ENCODE peak calls at places on chromosomes 2 and 18, in seven cellular contexts. One of them, this sample, is unnamed.
A peak's percentile ranks its signal among the peaks of the same experiment; 100 is the strongest.

GRCh38 chr18:55115606-55116005 is 156.3 kb upstream of the CCDC68 start:
- DNase-seq in pancreas: no peak
- DNase-seq in GM23338: no peak
- DNase-seq in fibroblast of the aortic adventitia: no peak
- DNase-seq in choroid plexus epithelial cell: no peak
- DNase-seq in small intestine: no peak
- DNase-seq in dorsolateral prefrontal cortex: no peak
- DNase-seq in this sample: no peak

GRCh38 chr2:66481100-66481549 is 46.2 kb downstream of the MEIS1 start:
- DNase-seq in pancreas: no peak
- DNase-seq in GM23338: peak; percentile 78
- DNase-seq in fibroblast of the aortic adventitia: peak; percentile 86
- DNase-seq in choroid plexus epithelial cell: peak; percentile 43
- DNase-seq in small intestine: peak; percentile 52
- DNase-seq in dorsolateral prefrontal cortex: no peak
- DNase-seq in this sample: peak; percentile 78

GRCh38 chr18:49613741-49614151 is 51.9 kb downstream of the LIPG start:
- DNase-seq in pancreas: peak; percentile 40
- DNase-seq in GM23338: no peak
- DNase-seq in fibroblast of the aortic adventitia: no peak
- DNase-seq in choroid plexus epithelial cell: no peak
- DNase-seq in small intestine: peak; percentile 98
- DNase-seq in dorsolateral prefrontal cortex: no peak
- DNase-seq in this sample: no peak

GRCh38 chr2:101341901-101342624 is 33.6 kb upstream of the RNF149 start:
- DNase-seq in pancreas: peak; percentile 74
- DNase-seq in GM23338: peak; percentile 95
- DNase-seq in fibroblast of the aortic adventitia: peak; percentile 82
- DNase-seq in choroid plexus epithelial cell: peak; percentile 81
- DNase-seq in small intestine: peak; percentile 76
- DNase-seq in dorsolateral prefrontal cortex: peak; percentile 83
- DNase-seq in this sample: peak; percentile 71

GRCh38 chr2:61426267-61426897 is 44.5 kb downstream of the USP34 start:
- DNase-seq in pancreas: peak; percentile 50
- DNase-seq in GM23338: peak; percentile 89
- DNase-seq in fibroblast of the aortic adventitia: no peak
- DNase-seq in choroid plexus epithelial cell: peak; percentile 53
- DNase-seq in small intestine: peak; percentile 76
- DNase-seq in dorsolateral prefrontal cortex: no peak
- DNase-seq in this sample: no peak

GRCh38 chr2:190744041-190744440 is 95.2 kb downstream of the NAB1 start:
- DNase-seq in pancreas: no peak
- DNase-seq in GM23338: no peak
- DNase-seq in fibroblast of the aortic adventitia: no peak
- DNase-seq in choroid plexus epithelial cell: no peak
- DNase-seq in small intestine: peak; percentile 10
- DNase-seq in dorsolateral prefrontal cortex: peak; percentile 17
- DNase-seq in this sample: no peak

GRCh38 chr18:49854681-49855080 is 41.3 kb upstream of the ACAA2 start:
- DNase-seq in pancreas: no peak
- DNase-seq in GM23338: no peak
- DNase-seq in fibroblast of the aortic adventitia: no peak
- DNase-seq in choroid plexus epithelial cell: no peak
- DNase-seq in small intestine: no peak
- DNase-seq in dorsolateral prefrontal cortex: no peak
- DNase-seq in this sample: no peak

GRCh38 chr2:36659872-36660312 is 36.6 kb upstream of the VIT start:
- DNase-seq in pancreas: no peak
- DNase-seq in GM23338: no peak
- DNase-seq in fibroblast of the aortic adventitia: no peak
- DNase-seq in choroid plexus epithelial cell: no peak
- DNase-seq in small intestine: no peak
- DNase-seq in dorsolateral prefrontal cortex: no peak
- DNase-seq in this sample: no peak

GRCh38 chr18:66495844-66496243 is 108.0 kb downstream of the CDH19 start:
- DNase-seq in pancreas: no peak
- DNase-seq in GM23338: peak; percentile 90
- DNase-seq in fibroblast of the aortic adventitia: no peak
- DNase-seq in choroid plexus epithelial cell: peak; percentile 51
- DNase-seq in small intestine: peak; percentile 31
- DNase-seq in dorsolateral prefrontal cortex: peak; percentile 79
- DNase-seq in this sample: peak; percentile 2

GRCh38 chr18:48637081-48637990 is 98.5 kb downstream of the CTIF start:
- DNase-seq in pancreas: no peak
- DNase-seq in GM23338: no peak
- DNase-seq in fibroblast of the aortic adventitia: no peak
- DNase-seq in choroid plexus epithelial cell: no peak
- DNase-seq in small intestine: no peak
- DNase-seq in dorsolateral prefrontal cortex: no peak
- DNase-seq in this sample: no peak

GRCh38 chr2:197182668-197183067 is 127.9 kb downstream of the ANKRD44 start:
- DNase-seq in pancreas: no peak
- DNase-seq in GM23338: no peak
- DNase-seq in fibroblast of the aortic adventitia: no peak
- DNase-seq in choroid plexus epithelial cell: no peak
- DNase-seq in small intestine: no peak
- DNase-seq in dorsolateral prefrontal cortex: no peak
- DNase-seq in this sample: no peak

GRCh38 chr18:29849145-29849544 is 1193.4 kb downstream of the DSC3 start:
- DNase-seq in pancreas: no peak
- DNase-seq in GM23338: no peak
- DNase-seq in fibroblast of the aortic adventitia: peak; percentile 4
- DNase-seq in choroid plexus epithelial cell: no peak
- DNase-seq in small intestine: no peak
- DNase-seq in dorsolateral prefrontal cortex: no peak
- DNase-seq in this sample: no peak

GRCh38 chr2:240411261-240412160 is 24.0 kb upstream of the GPC1 start:
- DNase-seq in pancreas: peak; percentile 16
- DNase-seq in GM23338: no peak
- DNase-seq in fibroblast of the aortic adventitia: no peak
- DNase-seq in choroid plexus epithelial cell: no peak
- DNase-seq in small intestine: no peak
- DNase-seq in dorsolateral prefrontal cortex: no peak
- DNase-seq in this sample: no peak

GRCh38 chr18:58176915-58177717 is 133.1 kb downstream of the NEDD4L start:
- DNase-seq in pancreas: no peak
- DNase-seq in GM23338: no peak
- DNase-seq in fibroblast of the aortic adventitia: peak; percentile 94
- DNase-seq in choroid plexus epithelial cell: peak; percentile 95
- DNase-seq in small intestine: peak; percentile 62
- DNase-seq in dorsolateral prefrontal cortex: no peak
- DNase-seq in this sample: peak; percentile 85

GRCh38 chr2:217905395-217905794 is 97.4 kb downstream of the TNS1 start:
- DNase-seq in pancreas: peak; percentile 34
- DNase-seq in GM23338: no peak
- DNase-seq in fibroblast of the aortic adventitia: no peak
- DNase-seq in choroid plexus epithelial cell: no peak
- DNase-seq in small intestine: no peak
- DNase-seq in dorsolateral prefrontal cortex: peak; percentile 60
- DNase-seq in this sample: no peak

GRCh38 chr2:187499941-187500532 is 52.0 kb upstream of the CALCRL start:
- DNase-seq in pancreas: peak; percentile 31
- DNase-seq in GM23338: peak; percentile 78
- DNase-seq in fibroblast of the aortic adventitia: peak; percentile 79
- DNase-seq in choroid plexus epithelial cell: peak; percentile 79
- DNase-seq in small intestine: peak; percentile 67
- DNase-seq in dorsolateral prefrontal cortex: peak; percentile 75
- DNase-seq in this sample: peak; percentile 70

GRCh38 chr2:211405036-211405435 is 848.6 kb downstream of the CPS1 start:
- DNase-seq in pancreas: no peak
- DNase-seq in GM23338: no peak
- DNase-seq in fibroblast of the aortic adventitia: no peak
- DNase-seq in choroid plexus epithelial cell: no peak
- DNase-seq in small intestine: no peak
- DNase-seq in dorsolateral prefrontal cortex: no peak
- DNase-seq in this sample: no peak

GRCh38 chr2:150165479-150165878 is 322.0 kb downstream of the RND3 start:
- DNase-seq in pancreas: no peak
- DNase-seq in GM23338: no peak
- DNase-seq in fibroblast of the aortic adventitia: peak; percentile 46
- DNase-seq in choroid plexus epithelial cell: no peak
- DNase-seq in small intestine: no peak
- DNase-seq in dorsolateral prefrontal cortex: no peak
- DNase-seq in this sample: no peak

GRCh38 chr2:230814616-230815015 is 50.1 kb upstream of the ITM2C start:
- DNase-seq in pancreas: no peak
- DNase-seq in GM23338: peak; percentile 35
- DNase-seq in fibroblast of the aortic adventitia: peak; percentile 26
- DNase-seq in choroid plexus epithelial cell: peak; percentile 71
- DNase-seq in small intestine: no peak
- DNase-seq in dorsolateral prefrontal cortex: no peak
- DNase-seq in this sample: peak; percentile 59

GRCh38 chr2:96205888-96206287 is 2.7 kb downstream of the STARD7 start:
- DNase-seq in pancreas: no peak
- DNase-seq in GM23338: no peak
- DNase-seq in fibroblast of the aortic adventitia: peak; percentile 82
- DNase-seq in choroid plexus epithelial cell: peak; percentile 38
- DNase-seq in small intestine: peak; percentile 61
- DNase-seq in dorsolateral prefrontal cortex: no peak
- DNase-seq in this sample: peak; percentile 40

GRCh38 chr2:160199053-160199452 is 1.0 kb downstream of the ITGB6 start:
- DNase-seq in pancreas: no peak
- DNase-seq in GM23338: no peak
- DNase-seq in fibroblast of the aortic adventitia: no peak
- DNase-seq in choroid plexus epithelial cell: no peak
- DNase-seq in small intestine: no peak
- DNase-seq in dorsolateral prefrontal cortex: no peak
- DNase-seq in this sample: no peak

GRCh38 chr2:27127883-27128670 is 4.5 kb downstream of the ABHD1 start:
- DNase-seq in pancreas: no peak
- DNase-seq in GM23338: no peak
- DNase-seq in fibroblast of the aortic adventitia: no peak
- DNase-seq in choroid plexus epithelial cell: no peak
- DNase-seq in small intestine: no peak
- DNase-seq in dorsolateral prefrontal cortex: no peak
- DNase-seq in this sample: no peak

GRCh38 chr18:8912348-8913057 is 190.0 kb upstream of the NDUFV2 start:
- DNase-seq in pancreas: no peak
- DNase-seq in GM23338: peak; percentile 51
- DNase-seq in fibroblast of the aortic adventitia: no peak
- DNase-seq in choroid plexus epithelial cell: no peak
- DNase-seq in small intestine: peak; percentile 14
- DNase-seq in dorsolateral prefrontal cortex: no peak
- DNase-seq in this sample: no peak

GRCh38 chr18:45464619-45465018 is 150.7 kb upstream of the SLC14A2 start:
- DNase-seq in pancreas: peak; percentile 24
- DNase-seq in GM23338: no peak
- DNase-seq in fibroblast of the aortic adventitia: no peak
- DNase-seq in choroid plexus epithelial cell: no peak
- DNase-seq in small intestine: no peak
- DNase-seq in dorsolateral prefrontal cortex: no peak
- DNase-seq in this sample: no peak

GRCh38 chr18:45463433-45463832 is 151.8 kb upstream of the SLC14A2 start:
- DNase-seq in pancreas: no peak
- DNase-seq in GM23338: no peak
- DNase-seq in fibroblast of the aortic adventitia: no peak
- DNase-seq in choroid plexus epithelial cell: no peak
- DNase-seq in small intestine: no peak
- DNase-seq in dorsolateral prefrontal cortex: no peak
- DNase-seq in this sample: no peak

DNA sequence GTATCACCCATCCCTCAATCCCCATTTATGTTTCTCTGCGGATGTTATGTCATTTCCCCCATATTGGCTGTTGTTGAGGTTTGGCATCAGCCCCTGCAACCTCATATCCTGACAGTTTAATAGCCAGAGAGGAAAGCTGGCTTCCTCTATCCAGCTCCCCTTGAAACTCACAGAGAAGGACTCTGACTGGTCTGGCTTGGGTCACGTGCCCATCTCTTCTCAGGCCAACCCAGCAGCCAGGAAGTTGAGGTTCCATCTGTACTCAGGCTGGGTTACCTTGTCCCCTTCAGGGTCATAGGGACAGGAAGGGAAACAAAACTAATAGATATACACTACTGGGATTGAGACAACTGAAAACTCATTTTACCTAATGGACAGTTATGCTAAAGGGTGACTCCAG is 148.0 kb upstream of the SLC14A2 start:
- DNase-seq in pancreas: no peak
- DNase-seq in GM23338: no peak
- DNase-seq in fibroblast of the aortic adventitia: no peak
- DNase-seq in choroid plexus epithelial cell: no peak
- DNase-seq in small intestine: no peak
- DNase-seq in dorsolateral prefrontal cortex: no peak
- DNase-seq in this sample: no peak
- H3K4me3 ChIP-seq in pancreas: no peak overlapping the region
- H3K4me3 ChIP-seq in GM23338: no peak overlapping the region
- H3K4me3 ChIP-seq in fibroblast of the aortic adventitia: no peak overlapping the region
- H3K4me3 ChIP-seq in choroid plexus epithelial cell: no peak overlapping the region
- H3K4me3 ChIP-seq in small intestine: no peak overlapping the region
- H3K4me3 ChIP-seq in dorsolateral prefrontal cortex: no peak overlapping the region
- H3K4me3 ChIP-seq in this sample: no peak overlapping the region

GRCh38 chr2:181657379-181657778 is 474 bp upstream of the CERKL start:
- DNase-seq in pancreas: no peak
- DNase-seq in GM23338: peak; percentile 57
- DNase-seq in fibroblast of the aortic adventitia: no peak
- DNase-seq in choroid plexus epithelial cell: no peak
- DNase-seq in small intestine: peak; percentile 8
- DNase-seq in dorsolateral prefrontal cortex: no peak
- DNase-seq in this sample: no peak
- H3K4me3 ChIP-seq in pancreas: peak overlapping the region; percentile 42
- H3K4me3 ChIP-seq in GM23338: peak overlapping the region; percentile 68
- H3K4me3 ChIP-seq in fibroblast of the aortic adventitia: peak overlapping the region; percentile 59
- H3K4me3 ChIP-seq in choroid plexus epithelial cell: no peak overlapping the region
- H3K4me3 ChIP-seq in small intestine: peak overlapping the region; percentile 72
- H3K4me3 ChIP-seq in dorsolateral prefrontal cortex: peak overlapping the region; percentile 75
- H3K4me3 ChIP-seq in this sample: no peak overlapping the region

GRCh38 chr2:233063976-233064411 is 3.9 kb downstream of the INPP5D start:
- DNase-seq in pancreas: no peak
- DNase-seq in GM23338: no peak
- DNase-seq in fibroblast of the aortic adventitia: no peak
- DNase-seq in choroid plexus epithelial cell: no peak
- DNase-seq in small intestine: no peak
- DNase-seq in dorsolateral prefrontal cortex: no peak
- DNase-seq in this sample: no peak

GRCh38 chr2:233062447-233062842 is 2.3 kb downstream of the INPP5D start:
- DNase-seq in pancreas: no peak
- DNase-seq in GM23338: no peak
- DNase-seq in fibroblast of the aortic adventitia: no peak
- DNase-seq in choroid plexus epithelial cell: no peak
- DNase-seq in small intestine: no peak
- DNase-seq in dorsolateral prefrontal cortex: no peak
- DNase-seq in this sample: no peak

GRCh38 chr2:233061591-233062446 is 1.7 kb downstream of the INPP5D start:
- DNase-seq in pancreas: no peak
- DNase-seq in GM23338: peak; percentile 38
- DNase-seq in fibroblast of the aortic adventitia: no peak
- DNase-seq in choroid plexus epithelial cell: peak; percentile 42
- DNase-seq in small intestine: no peak
- DNase-seq in dorsolateral prefrontal cortex: no peak
- DNase-seq in this sample: peak; percentile 40

GRCh38 chr2:233063269-233063975 is 3.3 kb downstream of the INPP5D start:
- DNase-seq in pancreas: no peak
- DNase-seq in GM23338: peak; percentile 78
- DNase-seq in fibroblast of the aortic adventitia: no peak
- DNase-seq in choroid plexus epithelial cell: no peak
- DNase-seq in small intestine: no peak
- DNase-seq in dorsolateral prefrontal cortex: no peak
- DNase-seq in this sample: no peak

GRCh38 chr2:233062946-233063268 is 2.8 kb downstream of the INPP5D start:
- DNase-seq in pancreas: no peak
- DNase-seq in GM23338: no peak
- DNase-seq in fibroblast of the aortic adventitia: no peak
- DNase-seq in choroid plexus epithelial cell: no peak
- DNase-seq in small intestine: no peak
- DNase-seq in dorsolateral prefrontal cortex: no peak
- DNase-seq in this sample: no peak
- H3K4me3 ChIP-seq in pancreas: no peak overlapping the region
- H3K4me3 ChIP-seq in GM23338: no peak overlapping the region
- H3K4me3 ChIP-seq in fibroblast of the aortic adventitia: no peak overlapping the region
- H3K4me3 ChIP-seq in choroid plexus epithelial cell: no peak overlapping the region
- H3K4me3 ChIP-seq in small intestine: peak overlapping the region; percentile 26
- H3K4me3 ChIP-seq in dorsolateral prefrontal cortex: peak overlapping the region; percentile 58
- H3K4me3 ChIP-seq in this sample: no peak overlapping the region

GRCh38 chr18:22667616-22668422 is 250.1 kb upstream of the CTAGE1 start:
- DNase-seq in pancreas: no peak
- DNase-seq in GM23338: no peak
- DNase-seq in fibroblast of the aortic adventitia: peak; percentile 99
- DNase-seq in choroid plexus epithelial cell: peak; percentile 94
- DNase-seq in small intestine: peak; percentile 49
- DNase-seq in dorsolateral prefrontal cortex: no peak
- DNase-seq in this sample: peak; percentile 85
- H3K4me3 ChIP-seq in pancreas: no peak overlapping the region
- H3K4me3 ChIP-seq in GM23338: no peak overlapping the region
- H3K4me3 ChIP-seq in fibroblast of the aortic adventitia: no peak overlapping the region
- H3K4me3 ChIP-seq in choroid plexus epithelial cell: no peak overlapping the region
- H3K4me3 ChIP-seq in small intestine: no peak overlapping the region
- H3K4me3 ChIP-seq in dorsolateral prefrontal cortex: no peak overlapping the region
- H3K4me3 ChIP-seq in this sample: no peak overlapping the region